ENCODE peak calls at places on chromosomes 7 and 10, in five cellular contexts. H, O, S, Q and E are unnamed samples.

GRCh38 chr10:121448768-121449456 is 149.3 kb downstream of the FGFR2 start:
- ATAC-seq in O (no peak), S (peak), H (no peak), Q (no peak), E (peak)

GRCh38 chr7:47088329-47089067 is 493.4 kb downstream of the TNS3 start:
- ATAC-seq in S (peak), Q (peak), O (peak), H (peak), E (no peak)

GRCh38 chr10:84335516-84335915 is 7.1 kb downstream of the CCSER2 start:
- ATAC-seq in S (no peak), H (no peak), O (peak), Q (peak), E (no peak)

GRCh38 chr10:43753397-43754061 is 104.8 kb upstream of the ZNF32 start:
- ATAC-seq in H (no peak), Q (no peak), O (no peak), S (no peak), E (no peak)

GRCh38 chr10:5805260-5805659 is 8.0 kb downstream of the GDI2 start:
- ATAC-seq in O (no peak), S (no peak), H (no peak), Q (no peak), E (no peak)

GRCh38 chr10:65622608-65623007 is 1303.2 kb upstream of the LRRTM3 start:
- ATAC-seq in H (no peak), Q (no peak), S (no peak), O (no peak), E (no peak)

GRCh38 chr7:44754802-44755697 is 6.4 kb downstream of the ZMIZ2 start:
- ATAC-seq in H (no peak), S (no peak), O (no peak), Q (peak), E (no peak)

GRCh38 chr10:24427678-24428409 is 218.9 kb downstream of the KIAA1217 start:
- ATAC-seq in S (no peak), Q (no peak), H (no peak), O (peak), E (no peak)

GRCh38 chr10:12876266-12876665 is 125.2 kb downstream of the CCDC3 start:
- ATAC-seq in Q (no peak), H (no peak), S (no peak), O (no peak), E (no peak)

GRCh38 chr7:32611700-32612099 is 116.4 kb downstream of the AVL9 start:
- ATAC-seq in O (peak), Q (no peak), S (no peak), H (no peak), E (no peak)

GRCh38 chr10:124387078-124387874 is 31.4 kb downstream of the OAT start:
- ATAC-seq in O (no peak), S (no peak), H (peak), Q (no peak), E (no peak)

GRCh38 chr7:80622531-80622930 is 15.9 kb upstream of the CD36 start:
- ATAC-seq in O (no peak), Q (no peak), H (no peak), S (no peak), E (no peak)

GRCh38 chr10:27783660-27784059 is 38.0 kb upstream of the MKX start:
- ATAC-seq in O (peak), H (peak), Q (no peak), S (peak), E (peak)

GRCh38 chr10:478471-479245 is 210.8 kb downstream of the DIP2C start:
- ATAC-seq in S (no peak), O (no peak), H (peak), Q (no peak), E (no peak)

GRCh38 chr10:109852718-109853037 is 70.6 kb downstream of the XPNPEP1 start:
- ATAC-seq in S (peak), Q (no peak), H (peak), O (no peak), E (no peak)

GRCh38 chr10:31509989-31510388 is 191.0 kb downstream of the ZEB1 start:
- ATAC-seq in O (no peak), Q (no peak), S (no peak), H (no peak), E (peak)

GRCh38 chr7:150340875-150341262 is 560 bp downstream of the RARRES2 start:
- ATAC-seq in O (peak), S (no peak), Q (peak), H (no peak), E (no peak)

GRCh38 chr10:31959461-31960173 is 31.0 kb upstream of the ARHGAP12 start:
- ATAC-seq in H (no peak), S (no peak), Q (no peak), O (no peak), E (no peak)

GRCh38 chr7:35605760-35606159 is 89.2 kb downstream of the HERPUD2 start:
- ATAC-seq in H (no peak), Q (no peak), S (no peak), O (no peak), E (no peak)

GRCh38 chr7:107971613-107972012 is 31.3 kb downstream of the LAMB1 start:
- ATAC-seq in S (no peak), Q (peak), O (peak), H (no peak), E (no peak)

GRCh38 chr10:1074063-1074747 is 18.0 kb downstream of the WDR37 start:
- ATAC-seq in S (no peak), O (no peak), Q (peak), H (peak), E (no peak)

GRCh38 chr7:36278069-36278766 is 111.4 kb upstream of the ANLN start:
- ATAC-seq in Q (no peak), H (no peak), O (no peak), S (no peak), E (no peak)

GRCh38 chr7:36190447-36191291 is 37.6 kb downstream of the EEPD1 start:
- ATAC-seq in S (no peak), O (peak), H (no peak), Q (no peak), E (no peak)

GRCh38 chr7:130910949-130911944 is 177.2 kb upstream of the KLF14 start:
- ATAC-seq in H (peak), S (no peak), Q (no peak), O (no peak), E (no peak)

GRCh38 chr7:134355925-134356324 is 39.2 kb upstream of the SLC35B4 start:
- ATAC-seq in O (no peak), H (peak), Q (peak), S (no peak), E (no peak)